ENCODE peak calls at places on chromosomes 7 and 10, in eight cellular contexts. One of them, this sample, is unnamed.

GRCh38 chr10:61262486-61263261 is 190.5 kb downstream of the TMEM26 start:
- DNase-seq in AG09309: peak; percentile 74
- DNase-seq in AG09319: peak; percentile 57
- DNase-seq in epithelial cell of esophagus: peak; percentile 10
- DNase-seq in WTC11: no peak
- DNase-seq in sigmoid colon: no peak
- DNase-seq in OCI-LY7: no peak
- DNase-seq in cardiac fibroblast: no peak
- DNase-seq in this sample: no peak

GRCh38 chr10:102009801-102010425 is 46.1 kb downstream of the ARMH3 start:
- DNase-seq in AG09319: peak; percentile 77
- DNase-seq in epithelial cell of esophagus: peak; percentile 90
- DNase-seq in cardiac fibroblast: peak; percentile 94
- DNase-seq in OCI-LY7: peak; percentile 80
- DNase-seq in sigmoid colon: peak; percentile 65
- DNase-seq in WTC11: peak; percentile 31
- DNase-seq in AG09309: peak; percentile 84
- DNase-seq in this sample: peak; percentile 10

GRCh38 chr7:31648288-31648687 is 38.7 kb upstream of the PPP1R17 start:
- DNase-seq in AG09319: no peak
- DNase-seq in sigmoid colon: no peak
- DNase-seq in epithelial cell of esophagus: peak; percentile 17
- DNase-seq in OCI-LY7: no peak
- DNase-seq in cardiac fibroblast: peak; percentile 11
- DNase-seq in WTC11: no peak
- DNase-seq in AG09309: no peak
- DNase-seq in this sample: no peak

GRCh38 chr7:97025983-97026704 is 1.5 kb upstream of the DLX5 start:
- DNase-seq in sigmoid colon: no peak
- DNase-seq in OCI-LY7: no peak
- DNase-seq in cardiac fibroblast: peak; percentile 15
- DNase-seq in WTC11: no peak
- DNase-seq in AG09309: no peak
- DNase-seq in AG09319: no peak
- DNase-seq in epithelial cell of esophagus: no peak
- DNase-seq in this sample: peak; percentile 18

GRCh38 chr10:20466731-20467130 is 430.4 kb downstream of the NEBL start:
- DNase-seq in epithelial cell of esophagus: peak; percentile 10
- DNase-seq in AG09309: no peak
- DNase-seq in AG09319: no peak
- DNase-seq in WTC11: no peak
- DNase-seq in OCI-LY7: no peak
- DNase-seq in cardiac fibroblast: peak; percentile 29
- DNase-seq in sigmoid colon: no peak
- DNase-seq in this sample: no peak

GRCh38 chr10:129949411-129950335 is 14.4 kb downstream of the EBF3 start:
- DNase-seq in sigmoid colon: peak; percentile 69
- DNase-seq in AG09309: no peak
- DNase-seq in WTC11: peak; percentile 62
- DNase-seq in OCI-LY7: no peak
- DNase-seq in cardiac fibroblast: peak; percentile 91
- DNase-seq in AG09319: no peak
- DNase-seq in epithelial cell of esophagus: no peak
- DNase-seq in this sample: no peak

GRCh38 chr7:4282434-4283223 is 399.5 kb upstream of the FOXK1 start:
- DNase-seq in epithelial cell of esophagus: peak; percentile 46
- DNase-seq in AG09319: no peak
- DNase-seq in WTC11: no peak
- DNase-seq in OCI-LY7: no peak
- DNase-seq in AG09309: no peak
- DNase-seq in cardiac fibroblast: no peak
- DNase-seq in sigmoid colon: no peak
- DNase-seq in this sample: no peak

GRCh38 chr7:92953657-92954056 is 117.3 kb upstream of the CDK6 start:
- DNase-seq in sigmoid colon: no peak
- DNase-seq in OCI-LY7: no peak
- DNase-seq in AG09319: no peak
- DNase-seq in AG09309: no peak
- DNase-seq in epithelial cell of esophagus: peak; percentile 15
- DNase-seq in cardiac fibroblast: no peak
- DNase-seq in WTC11: no peak
- DNase-seq in this sample: no peak

GRCh38 chr10:130748409-130749057 is 563.0 kb downstream of the TCERG1L start:
- DNase-seq in AG09309: no peak
- DNase-seq in cardiac fibroblast: no peak
- DNase-seq in OCI-LY7: no peak
- DNase-seq in AG09319: no peak
- DNase-seq in WTC11: no peak
- DNase-seq in sigmoid colon: peak; percentile 44
- DNase-seq in epithelial cell of esophagus: no peak
- DNase-seq in this sample: no peak

GRCh38 chr10:128275405-128275804 is 149.2 kb upstream of the MKI67 start:
- DNase-seq in cardiac fibroblast: no peak
- DNase-seq in OCI-LY7: no peak
- DNase-seq in epithelial cell of esophagus: no peak
- DNase-seq in WTC11: no peak
- DNase-seq in AG09309: no peak
- DNase-seq in AG09319: no peak
- DNase-seq in sigmoid colon: no peak
- DNase-seq in this sample: no peak

GRCh38 chr7:14748461-14748860 is 154.1 kb downstream of the DGKB start:
- DNase-seq in WTC11: no peak
- DNase-seq in AG09319: no peak
- DNase-seq in AG09309: peak; percentile 57
- DNase-seq in OCI-LY7: no peak
- DNase-seq in cardiac fibroblast: peak; percentile 92
- DNase-seq in sigmoid colon: no peak
- DNase-seq in epithelial cell of esophagus: peak; percentile 59
- DNase-seq in this sample: no peak

GRCh38 chr10:113960617-113961260 is 82.9 kb upstream of the ADRB1 start:
- DNase-seq in WTC11: no peak
- DNase-seq in epithelial cell of esophagus: peak; percentile 72
- DNase-seq in cardiac fibroblast: no peak
- DNase-seq in AG09309: no peak
- DNase-seq in AG09319: no peak
- DNase-seq in OCI-LY7: peak; percentile 89
- DNase-seq in sigmoid colon: no peak
- DNase-seq in this sample: no peak

GRCh38 chr10:124523301-124523871 is 61.8 kb downstream of the LHPP start:
- DNase-seq in cardiac fibroblast: peak; percentile 19
- DNase-seq in WTC11: no peak
- DNase-seq in sigmoid colon: peak; percentile 71
- DNase-seq in epithelial cell of esophagus: no peak
- DNase-seq in AG09319: no peak
- DNase-seq in AG09309: no peak
- DNase-seq in OCI-LY7: peak; percentile 28
- DNase-seq in this sample: no peak

GRCh38 chr10:99234739-99235468 is 748 bp downstream of the HPSE2 start:
- DNase-seq in AG09309: no peak
- DNase-seq in epithelial cell of esophagus: no peak
- DNase-seq in cardiac fibroblast: peak; percentile 10
- DNase-seq in OCI-LY7: no peak
- DNase-seq in AG09319: no peak
- DNase-seq in WTC11: no peak
- DNase-seq in sigmoid colon: no peak
- DNase-seq in this sample: no peak

GRCh38 chr10:119315128-119316001 is 108.0 kb downstream of the GRK5 start:
- DNase-seq in AG09319: peak; percentile 63
- DNase-seq in OCI-LY7: no peak
- DNase-seq in AG09309: peak; percentile 67
- DNase-seq in epithelial cell of esophagus: peak; percentile 96
- DNase-seq in WTC11: no peak
- DNase-seq in sigmoid colon: peak; percentile 83
- DNase-seq in cardiac fibroblast: peak; percentile 86
- DNase-seq in this sample: no peak

GRCh38 chr7:130383187-130383980 is 3.1 kb downstream of the CPA1 start:
- DNase-seq in OCI-LY7: no peak
- DNase-seq in WTC11: no peak
- DNase-seq in cardiac fibroblast: no peak
- DNase-seq in AG09309: no peak
- DNase-seq in epithelial cell of esophagus: no peak
- DNase-seq in AG09319: no peak
- DNase-seq in sigmoid colon: no peak
- DNase-seq in this sample: no peak

GRCh38 chr10:69295027-69295426 is 16.7 kb downstream of the HK1 start:
- DNase-seq in AG09319: no peak
- DNase-seq in epithelial cell of esophagus: no peak
- DNase-seq in AG09309: no peak
- DNase-seq in WTC11: no peak
- DNase-seq in sigmoid colon: no peak
- DNase-seq in cardiac fibroblast: no peak
- DNase-seq in OCI-LY7: no peak
- DNase-seq in this sample: no peak

GRCh38 chr10:112177247-112177646 is 6.3 kb downstream of the GPAM start:
- DNase-seq in cardiac fibroblast: no peak
- DNase-seq in sigmoid colon: no peak
- DNase-seq in epithelial cell of esophagus: no peak
- DNase-seq in OCI-LY7: no peak
- DNase-seq in AG09309: no peak
- DNase-seq in AG09319: no peak
- DNase-seq in WTC11: no peak
- DNase-seq in this sample: peak; percentile 4

GRCh38 chr10:119270893-119271361 is 63.6 kb downstream of the GRK5 start:
- DNase-seq in cardiac fibroblast: peak; percentile 94
- DNase-seq in AG09309: no peak
- DNase-seq in sigmoid colon: no peak
- DNase-seq in AG09319: no peak
- DNase-seq in WTC11: no peak
- DNase-seq in epithelial cell of esophagus: peak; percentile 51
- DNase-seq in OCI-LY7: no peak
- DNase-seq in this sample: no peak

DNA sequence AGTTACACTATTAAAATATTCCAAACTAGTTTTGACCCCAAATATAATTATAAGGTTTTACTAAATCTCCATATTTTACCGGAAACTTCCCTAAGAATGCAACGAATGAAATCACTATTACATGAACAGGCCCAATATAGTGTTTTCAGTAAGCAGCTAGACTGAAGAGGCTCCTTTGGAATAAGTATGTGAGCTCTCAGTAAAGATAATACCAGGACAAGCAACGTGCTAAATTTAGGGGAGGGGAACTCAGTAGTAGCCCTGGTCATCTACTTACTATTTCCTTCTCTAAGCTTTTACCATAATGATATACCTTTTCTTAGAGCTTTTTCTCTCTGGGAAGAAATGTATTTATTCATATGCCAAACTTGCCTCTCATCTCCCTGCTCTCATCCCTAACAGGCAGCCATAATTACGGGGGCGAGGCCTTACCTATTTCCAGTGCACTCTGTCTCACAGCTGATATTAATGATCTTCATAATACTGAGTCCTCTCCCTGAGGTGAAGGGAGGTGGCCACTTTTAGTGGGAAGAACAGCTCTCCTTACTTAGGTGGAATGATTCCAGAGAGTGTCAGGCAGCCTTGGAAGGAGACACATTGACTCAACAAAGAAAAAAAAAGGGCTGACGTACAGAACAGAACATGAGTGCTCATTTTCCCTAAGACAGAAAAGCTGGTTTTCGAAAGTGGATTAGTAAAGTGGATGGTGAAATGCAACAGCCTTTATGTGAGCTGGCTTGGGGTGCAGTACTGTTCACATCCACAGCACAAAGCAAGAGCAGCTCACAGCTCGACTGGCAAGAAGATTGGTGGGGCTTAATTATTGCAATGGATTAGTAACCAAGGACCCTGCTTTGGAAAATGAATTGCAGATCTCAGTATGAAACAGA is 165.4 kb downstream of the GLI3 start:
- DNase-seq in cardiac fibroblast: peak; percentile 72
- DNase-seq in AG09319: peak; percentile 4
- DNase-seq in epithelial cell of esophagus: peak; percentile 71
- DNase-seq in OCI-LY7: peak; percentile 22
- DNase-seq in WTC11: no peak
- DNase-seq in AG09309: peak; percentile 11
- DNase-seq in sigmoid colon: no peak
- DNase-seq in this sample: no peak
- TF ChIP-seq CTCF in cardiac fibroblast: peak; percentile 42
- TF ChIP-seq CTCF in AG09319: no peak
- TF ChIP-seq CTCF in epithelial cell of esophagus: peak; percentile 65
- TF ChIP-seq CTCF in OCI-LY7: peak; percentile 51
- TF ChIP-seq CTCF in WTC11: no peak
- TF ChIP-seq CTCF in AG09309: peak; percentile 18
- TF ChIP-seq CTCF in sigmoid colon: no peak
- TF ChIP-seq CTCF in this sample: peak; percentile 53

DNA sequence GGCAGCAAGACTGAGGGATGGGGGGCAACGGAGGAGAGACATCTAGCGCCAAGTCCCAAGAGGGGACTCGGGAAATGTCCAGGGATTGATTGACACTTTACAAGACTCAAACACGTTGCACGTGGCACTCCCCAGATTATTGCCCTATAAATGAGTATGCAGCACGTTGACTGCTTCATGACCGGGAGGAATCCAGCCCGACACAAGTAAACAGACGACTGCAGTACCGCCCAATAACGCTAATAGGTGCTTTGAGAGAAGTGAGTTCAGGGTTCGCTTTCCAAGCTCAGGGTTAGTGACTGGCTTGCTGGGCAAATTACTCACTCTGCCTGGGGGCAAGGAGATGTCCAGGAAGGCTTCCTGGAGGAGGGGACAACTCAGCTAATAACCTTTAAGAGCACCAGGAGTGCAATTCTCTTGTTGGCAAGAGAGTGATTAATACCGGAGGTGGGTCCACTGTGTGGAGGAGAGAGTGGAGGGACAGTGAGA is 73.3 kb upstream of the MYL10 start:
- DNase-seq in epithelial cell of esophagus: peak; percentile 59
- DNase-seq in OCI-LY7: peak; percentile 30
- DNase-seq in AG09319: no peak
- DNase-seq in AG09309: no peak
- DNase-seq in cardiac fibroblast: no peak
- DNase-seq in sigmoid colon: no peak
- DNase-seq in WTC11: no peak
- DNase-seq in this sample: no peak
- TF ChIP-seq CTCF in epithelial cell of esophagus: peak; percentile 14
- TF ChIP-seq CTCF in OCI-LY7: no peak
- TF ChIP-seq CTCF in AG09319: no peak
- TF ChIP-seq CTCF in AG09309: no peak
- TF ChIP-seq CTCF in cardiac fibroblast: no peak
- TF ChIP-seq CTCF in sigmoid colon: no peak
- TF ChIP-seq CTCF in WTC11: no peak
- TF ChIP-seq CTCF in this sample: peak; percentile 31

DNA sequence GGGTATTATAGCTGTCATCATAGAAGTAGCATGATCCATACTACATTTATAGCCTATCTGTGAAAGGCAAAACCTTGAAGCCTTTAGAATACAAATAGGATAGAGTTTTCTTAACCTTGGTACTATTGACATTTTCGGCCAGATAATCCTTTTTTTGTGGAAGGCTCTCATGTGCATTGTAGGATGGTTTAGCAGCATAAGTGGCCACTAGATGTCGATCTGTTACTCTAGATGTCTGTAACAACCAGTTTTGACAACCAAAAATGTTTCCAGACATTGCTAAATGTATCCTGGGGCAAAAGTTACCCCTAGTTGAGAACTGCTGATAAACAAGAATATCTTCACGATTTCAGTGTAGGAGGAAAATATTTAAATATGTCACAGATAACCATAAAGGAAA is 319.4 kb upstream of the GALNT17 start:
- DNase-seq in sigmoid colon: no peak
- DNase-seq in cardiac fibroblast: no peak
- DNase-seq in epithelial cell of esophagus: no peak
- DNase-seq in AG09319: no peak
- DNase-seq in WTC11: no peak
- DNase-seq in OCI-LY7: peak; percentile 41
- DNase-seq in AG09309: no peak
- DNase-seq in this sample: no peak
- TF ChIP-seq CTCF in sigmoid colon: no peak
- TF ChIP-seq CTCF in cardiac fibroblast: no peak
- TF ChIP-seq CTCF in epithelial cell of esophagus: peak; percentile 22
- TF ChIP-seq CTCF in AG09319: no peak
- TF ChIP-seq CTCF in WTC11: no peak
- TF ChIP-seq CTCF in OCI-LY7: peak; percentile 79
- TF ChIP-seq CTCF in AG09309: peak; percentile 26
- TF ChIP-seq CTCF in this sample: peak; percentile 50

GRCh38 chr7:45391618-45392451 is 182.3 kb upstream of the ADCY1 start:
- DNase-seq in sigmoid colon: no peak
- DNase-seq in epithelial cell of esophagus: no peak
- DNase-seq in AG09319: no peak
- DNase-seq in OCI-LY7: no peak
- DNase-seq in WTC11: peak; percentile 44
- DNase-seq in cardiac fibroblast: no peak
- DNase-seq in AG09309: no peak
- DNase-seq in this sample: no peak
- TF ChIP-seq CTCF in sigmoid colon: no peak
- TF ChIP-seq CTCF in epithelial cell of esophagus: no peak
- TF ChIP-seq CTCF in AG09319: no peak
- TF ChIP-seq CTCF in OCI-LY7: no peak
- TF ChIP-seq CTCF in WTC11: no peak
- TF ChIP-seq CTCF in cardiac fibroblast: no peak
- TF ChIP-seq CTCF in AG09309: no peak
- TF ChIP-seq CTCF in this sample: no peak

This sample was measured in neural crest cell.